ENCODE peak calls at places on chromosomes 11 and 22, in six cellular contexts. H, P, C, I, G and R are unnamed samples.

GRCh38 chr11:9905562-9905961 is 241.7 kb downstream of the SWAP70 start:
- DNase-seq in I (no peak), G (no peak), P (peak), C (peak), H (no peak), R (no peak)

GRCh38 chr11:57786436-57786835 is 24.8 kb downstream of the CTNND1 start:
- DNase-seq in P (no peak), C (no peak), H (no peak), I (no peak), G (no peak), R (no peak)

GRCh38 chr11:37788141-37788877 is 1190.3 kb upstream of the RAG2 start:
- DNase-seq in P (peak), I (no peak), C (no peak), H (no peak), G (peak), R (no peak)

GRCh38 chr11:97079244-97079643 is 689.4 kb downstream of the JRKL start:
- DNase-seq in G (no peak), H (no peak), I (no peak), C (no peak), P (no peak), R (no peak)

GRCh38 chr11:119863811-119864601 is 135.0 kb upstream of the NECTIN1 start:
- DNase-seq in I (no peak), G (no peak), H (no peak), P (no peak), C (peak), R (no peak)

GRCh38 chr11:111696556-111696955 is 69.6 kb downstream of the PPP2R1B start:
- DNase-seq in G (no peak), H (no peak), I (no peak), P (peak), C (no peak), R (no peak)

GRCh38 chr11:36227044-36227443 is 62.2 kb downstream of the COMMD9 start:
- DNase-seq in I (no peak), C (no peak), H (no peak), G (no peak), P (no peak), R (no peak)

GRCh38 chr11:69939551-69940245 is 120.5 kb upstream of the FGF3 start:
- DNase-seq in C (no peak), P (peak), H (peak), I (peak), G (no peak), R (no peak)

GRCh38 chr22:39748877-39749276 is 144.7 kb downstream of the ENTHD1 start:
- DNase-seq in G (peak), H (no peak), I (no peak), P (peak), C (no peak), R (no peak)

GRCh38 chr11:92257536-92257935 is 32.9 kb downstream of the FAT3 start:
- DNase-seq in H (no peak), G (no peak), P (no peak), C (no peak), I (no peak), R (no peak)

GRCh38 chr11:125625594-125626380 is 824 bp downstream of the CHEK1 start:
- DNase-seq in P (peak), G (peak), C (peak), I (peak), H (peak), R (peak)

GRCh38 chr22:17921871-17922821 is 102.2 kb downstream of the MICAL3 start:
- DNase-seq in I (no peak), P (no peak), C (peak), H (no peak), G (no peak), R (no peak)

GRCh38 chr11:81907996-81908395 is 825.7 kb downstream of the FAM181B start:
- DNase-seq in G (no peak), I (no peak), P (no peak), C (no peak), H (no peak), R (no peak)

GRCh38 chr11:118605116-118605867 is 2.1 kb upstream of the PHLDB1 start:
- DNase-seq in P (peak), G (peak), C (peak), H (no peak), I (peak), R (no peak)

GRCh38 chr11:30329150-30329940 is 6.4 kb downstream of the ARL14EP start:
- DNase-seq in G (no peak), P (no peak), H (no peak), I (no peak), C (no peak), R (no peak)

GRCh38 chr11:61999141-61999975 is 31.9 kb upstream of the FTH1 start:
- DNase-seq in G (no peak), C (no peak), H (no peak), I (no peak), P (peak), R (no peak)

GRCh38 chr11:21628641-21629040 is 564.2 kb upstream of the ANO5 start:
- DNase-seq in I (no peak), G (no peak), P (no peak), H (no peak), C (no peak), R (no peak)

GRCh38 chr11:44979536-44980399 is 29.1 kb upstream of the TP53I11 start:
- DNase-seq in C (peak), G (no peak), P (peak), I (no peak), H (no peak), R (no peak)

GRCh38 chr11:20363500-20364411 is at the start of gene HTATIP2:
- DNase-seq in H (no peak), P (peak), G (no peak), C (peak), I (peak), R (no peak)

GRCh38 chr11:14423633-14424032 is 64.7 kb upstream of the RRAS2 start:
- DNase-seq in C (no peak), P (peak), H (no peak), G (no peak), I (no peak), R (no peak)

GRCh38 chr11:100663996-100664395 is 23.1 kb upstream of the ARHGAP42 start:
- DNase-seq in I (no peak), P (no peak), G (no peak), C (no peak), H (no peak), R (no peak)

DNA sequence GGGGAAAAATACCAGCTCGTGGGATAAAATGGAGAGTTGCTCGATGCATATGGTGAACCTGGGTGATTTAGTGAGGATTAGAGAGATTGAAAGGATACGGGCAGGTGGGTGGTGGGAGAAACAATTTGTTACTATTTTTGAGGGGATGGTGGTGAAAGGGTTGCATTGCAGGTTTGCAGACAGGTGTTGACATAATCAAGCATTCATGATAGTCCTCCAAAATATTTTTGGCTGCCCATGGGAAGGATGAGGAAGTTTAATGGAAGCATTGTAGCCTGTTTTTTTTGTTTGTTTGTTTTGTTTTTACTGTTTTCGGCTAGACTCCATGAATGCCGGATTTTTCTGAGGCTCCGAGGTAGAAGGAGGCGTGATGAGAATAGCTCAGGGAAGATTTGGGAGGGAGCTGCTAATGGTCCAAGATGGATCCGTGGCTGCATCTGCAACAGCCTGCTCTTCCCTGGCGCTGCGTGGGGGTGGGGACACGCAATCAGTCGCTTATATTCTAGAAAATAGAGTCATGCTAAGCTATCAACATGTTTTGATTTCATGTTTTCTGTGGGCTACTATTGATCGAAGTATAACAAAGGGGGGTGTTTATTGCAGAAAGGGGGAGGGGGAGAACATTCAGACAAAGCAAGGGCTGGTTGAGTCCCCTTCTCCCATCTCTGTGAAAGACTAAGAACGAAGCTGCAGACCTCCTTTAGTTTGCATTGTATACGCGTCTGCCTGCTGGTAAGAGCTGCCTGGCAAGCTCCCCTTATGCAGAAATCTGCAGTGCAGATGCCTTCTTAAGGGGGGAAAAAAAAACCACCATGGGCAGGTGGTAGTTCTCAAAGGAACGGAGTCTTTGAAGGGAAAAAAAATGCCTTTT is 980 bp downstream of the RTN3 start:
- DNase-seq in G (no peak), P (peak), H (no peak), C (peak), I (no peak), R (no peak)
- TF ChIP-seq CTCF in G (peak), P (no peak), H (no peak), C (no peak), I (no peak), R (no peak)

DNA sequence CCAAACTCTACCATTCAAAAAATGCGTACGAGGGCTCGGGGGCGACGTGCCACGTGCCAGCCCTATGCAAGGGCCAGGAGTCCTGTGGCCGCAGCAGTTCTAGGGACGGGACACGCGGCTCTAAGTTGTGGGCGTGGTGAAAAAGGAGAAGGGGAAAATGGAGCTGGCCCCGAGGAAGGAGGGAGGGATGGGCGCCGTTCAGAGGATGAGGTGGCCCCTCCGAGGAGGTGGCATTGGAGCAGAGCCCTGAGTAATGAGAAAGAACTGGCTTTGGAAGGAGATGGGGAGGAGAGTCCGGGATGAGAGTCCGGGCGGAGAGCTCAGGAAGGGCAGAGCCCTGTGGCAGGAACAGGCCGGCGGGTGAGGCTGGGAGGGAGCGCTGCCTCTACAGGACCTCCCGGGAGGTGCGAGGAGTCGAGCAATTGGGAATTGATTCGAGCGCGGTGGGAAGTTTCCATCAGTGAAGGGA is 21.0 kb downstream of the OTUB1 start:
- DNase-seq in H (no peak), P (peak), C (peak), I (peak), G (no peak), R (no peak)
- TF ChIP-seq CTCF in H (no peak), P (no peak), C (no peak), I (no peak), G (no peak), R (no peak)

DNA sequence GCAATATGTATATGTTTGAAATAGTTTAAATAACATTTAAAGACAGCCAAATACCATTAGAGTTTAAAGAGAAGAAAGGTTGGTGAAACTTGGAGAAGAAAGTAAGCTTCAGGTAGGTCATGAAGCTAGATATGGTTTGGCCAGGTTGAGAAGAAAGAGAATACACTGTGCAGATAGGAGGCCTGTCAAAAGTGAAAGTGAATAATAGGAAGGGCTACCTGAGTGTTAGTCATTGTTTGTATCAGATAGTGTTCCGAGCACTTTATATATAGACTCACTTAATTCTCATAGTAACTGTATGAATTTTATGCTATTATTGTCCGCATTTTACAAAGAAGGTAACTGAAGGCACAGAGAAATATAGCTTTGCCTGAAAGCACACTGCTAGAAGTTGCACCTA is 56.9 kb downstream of the USP47 start:
- DNase-seq in C (no peak), I (no peak), P (no peak), H (no peak), G (no peak), R (no peak)
- TF ChIP-seq CTCF in C (no peak), I (no peak), P (no peak), H (no peak), G (no peak), R (no peak)

GRCh38 chr11:64918056-64918455 is 1.0 kb upstream of the ATG2A start:
- DNase-seq in P (peak), G (peak), I (no peak), H (no peak), C (peak), R (no peak)
- TF ChIP-seq CTCF in P (peak), G (peak), I (no peak), H (no peak), C (peak), R (no peak)

GRCh38 chr11:47216141-47216798 is 1.5 kb downstream of the DDB2 start:
- DNase-seq in H (peak), G (no peak), C (no peak), P (peak), I (peak), R (no peak)
- TF ChIP-seq CTCF in H (peak), G (no peak), C (peak), P (no peak), I (peak), R (no peak)

DNA sequence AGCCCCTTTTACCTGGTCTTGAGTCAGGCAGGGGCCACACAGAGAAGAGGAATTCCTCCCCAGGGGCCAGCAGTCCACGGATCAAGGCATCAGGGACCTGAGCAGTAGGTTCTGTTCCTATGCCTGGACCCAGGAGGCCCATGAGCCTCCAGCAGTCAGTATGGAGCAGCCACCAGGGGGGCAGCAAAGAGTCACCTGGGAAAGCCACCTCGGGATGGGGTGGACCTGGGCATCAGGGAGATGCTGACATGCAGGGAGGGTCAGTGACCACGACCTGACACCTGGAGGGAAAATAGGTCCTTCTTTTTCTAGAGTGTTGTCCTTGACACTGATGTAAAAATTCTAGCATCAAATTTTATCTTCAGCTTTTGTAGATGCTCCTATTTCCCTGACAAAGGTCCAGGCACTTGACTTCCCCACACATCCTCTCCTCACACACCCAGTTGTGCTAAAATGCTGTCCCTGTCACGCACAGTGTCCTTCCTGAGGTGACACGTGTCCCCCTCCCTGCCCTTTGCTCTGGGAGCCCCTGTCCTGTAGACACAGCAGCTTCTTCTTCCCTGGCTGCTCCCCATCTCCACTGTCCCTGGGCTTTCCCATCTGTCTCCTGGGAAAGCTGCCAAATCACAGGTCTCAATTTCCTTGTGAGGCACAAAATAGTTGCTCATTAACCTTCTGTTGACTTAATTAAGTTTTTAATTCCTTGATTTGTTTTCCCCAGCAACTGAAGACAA is 70.0 kb upstream of the IGLL5 start:
- DNase-seq in C (no peak), P (no peak), I (no peak), G (no peak), H (no peak), R (no peak)
- TF ChIP-seq CTCF in C (peak), P (no peak), I (no peak), G (no peak), H (no peak), R (no peak)

GRCh38 chr11:75495749-75496641 is 29.7 kb downstream of the GDPD5 start:
- DNase-seq in C (peak), H (no peak), I (no peak), G (no peak), P (no peak), R (no peak)
- TF ChIP-seq CTCF in C (peak), H (no peak), I (no peak), G (no peak), P (peak), R (no peak)